ENCODE peak calls at places on chromosomes 11 and 22, in four cellular contexts. Q, N, D and W are unnamed samples.

GRCh38 chr11:90867416-90867815 is 644.6 kb upstream of the CHORDC1 start:
- DNase-seq in Q (no peak), D (no peak), N (no peak), W (no peak)

GRCh38 chr11:128512478-128513127 is 74.8 kb downstream of the ETS1 start:
- DNase-seq in N (no peak), D (peak), Q (no peak), W (no peak)

GRCh38 chr11:133955091-133955846 is 1.5 kb downstream of the IGSF9B start:
- DNase-seq in Q (peak), N (no peak), D (peak), W (peak)

GRCh38 chr11:70075836-70076235 is 2.3 kb upstream of the ANO1 start:
- DNase-seq in N (no peak), Q (no peak), D (no peak), W (no peak)

GRCh38 chr11:118086913-118087768 is at the start of gene SMIM35:
- DNase-seq in D (no peak), Q (no peak), N (no peak), W (no peak)

GRCh38 chr11:116913000-116913399 is 75.6 kb upstream of the APOA1 start:
- DNase-seq in Q (no peak), D (no peak), N (no peak), W (no peak)

GRCh38 chr11:65872555-65873279 is at the start of gene EFEMP2:
- DNase-seq in D (no peak), N (peak), Q (no peak), W (no peak)

GRCh38 chr11:19679952-19680823 is 32.4 kb upstream of the NAV2 start:
- DNase-seq in Q (no peak), N (peak), D (no peak), W (peak)

GRCh38 chr11:15941206-15941770 is 415.1 kb downstream of the SOX6 start:
- DNase-seq in N (peak), Q (no peak), D (peak), W (no peak)

GRCh38 chr11:44621140-44621681 is 55.7 kb downstream of the CD82 start:
- DNase-seq in D (peak), N (peak), Q (peak), W (peak)

GRCh38 chr11:65917434-65918210 is 1.2 kb downstream of the C11orf68 start:
- DNase-seq in D (no peak), N (no peak), Q (no peak), W (no peak)

GRCh38 chr22:27866136-27867091 is 52.6 kb downstream of the PITPNB start:
- DNase-seq in D (no peak), Q (no peak), N (no peak), W (no peak)

GRCh38 chr11:43810929-43811596 is 69.6 kb upstream of the ALKBH3 start:
- DNase-seq in Q (peak), N (no peak), D (no peak), W (peak)

GRCh38 chr22:45583504-45583903 is 80.8 kb downstream of the FBLN1 start:
- DNase-seq in Q (no peak), D (no peak), N (no peak), W (no peak)

GRCh38 chr22:27065259-27065658 is 407.9 kb downstream of the MIAT start:
- DNase-seq in N (no peak), D (no peak), Q (no peak), W (no peak)

GRCh38 chr11:98104249-98104648 is 916.5 kb upstream of the CNTN5 start:
- DNase-seq in D (no peak), Q (no peak), N (no peak), W (no peak)

GRCh38 chr11:35526370-35526792 is 965 bp upstream of the PAMR1 start:
- DNase-seq in N (no peak), Q (no peak), D (no peak), W (no peak)

GRCh38 chr11:17986007-17986710 is 26.7 kb downstream of the SERGEF start:
- DNase-seq in N (no peak), Q (peak), D (no peak), W (no peak)

GRCh38 chr11:34972892-34973291 is 56.5 kb downstream of the PDHX start:
- DNase-seq in N (no peak), Q (no peak), D (no peak), W (no peak)

GRCh38 chr11:74533421-74533820 is 39.9 kb upstream of the LIPT2 start:
- DNase-seq in D (no peak), N (no peak), Q (no peak), W (no peak)